ENCODE peak calls at places on chromosomes 12 and 14, in nine cellular contexts. X, N, M, U, B, O, W, F and V are unnamed samples.
A peak's percentile ranks its signal among the peaks of the same experiment; 100 is the strongest.

GRCh38 chr14:103483600-103483999 is 39.0 kb downstream of the CKB start:
- DNase-seq in O (peak; percentile 88), F (no peak), X (no peak), M (no peak), W (no peak), U (no peak), B (no peak), N (peak; percentile 56), V (no peak)

GRCh38 chr12:116465892-116466291 is 93.3 kb upstream of the MAP1LC3B2 start:
- DNase-seq in U (no peak), B (no peak), F (no peak), M (peak; percentile 46), O (no peak), W (no peak), N (no peak), X (no peak), V (no peak)

GRCh38 chr12:49552899-49553298 is 14.1 kb downstream of the KCNH3 start:
- DNase-seq in F (no peak), B (no peak), W (no peak), U (no peak), M (no peak), X (no peak), O (no peak), N (no peak), V (no peak)

GRCh38 chr14:99731536-99732435 is 47.7 kb downstream of the CYP46A1 start:
- DNase-seq in N (no peak), W (no peak), F (no peak), U (peak; percentile 13), O (no peak), B (no peak), X (no peak), M (no peak), V (peak; percentile 44)

GRCh38 chr12:5830121-5830520 is 114.9 kb downstream of the ANO2 start:
- DNase-seq in F (no peak), W (no peak), B (no peak), N (no peak), U (no peak), M (no peak), X (no peak), O (no peak), V (no peak)

GRCh38 chr12:66688836-66689439 is 10.1 kb upstream of the GRIP1 start:
- DNase-seq in B (peak; percentile 27), N (no peak), M (peak; percentile 71), W (peak; percentile 12), X (peak; percentile 18), O (peak; percentile 24), U (peak; percentile 20), F (peak; percentile 3), V (no peak)

GRCh38 chr12:33605776-33606175 is 166.2 kb upstream of the SYT10 start:
- DNase-seq in O (peak; percentile 19), U (no peak), W (no peak), F (no peak), X (no peak), M (peak; percentile 43), B (no peak), N (no peak), V (no peak)

GRCh38 chr12:20283467-20283866 is 84.9 kb upstream of the PDE3A start:
- DNase-seq in X (no peak), O (no peak), M (no peak), W (no peak), F (no peak), B (no peak), N (no peak), U (no peak), V (no peak)

GRCh38 chr12:24407884-24408283 is 458.4 kb upstream of the SOX5 start:
- DNase-seq in M (no peak), B (no peak), U (no peak), N (no peak), O (no peak), W (no peak), F (no peak), X (no peak), V (no peak)

GRCh38 chr12:54147186-54147585 is 41.6 kb downstream of the SMUG1 start:
- DNase-seq in B (no peak), F (no peak), N (no peak), O (no peak), M (no peak), W (no peak), X (no peak), U (no peak), V (no peak)

GRCh38 chr12:120249266-120249874 is 16.2 kb downstream of the PXN start:
- DNase-seq in F (no peak), O (no peak), X (no peak), W (no peak), U (no peak), M (no peak), B (no peak), N (no peak), V (no peak)

GRCh38 chr12:102474438-102475064 is 5.8 kb downstream of the IGF1 start:
- DNase-seq in W (peak; percentile 80), U (no peak), X (no peak), M (peak; percentile 18), B (no peak), N (no peak), O (no peak), F (no peak), V (no peak)

GRCh38 chr12:101924647-101925046 is 47.3 kb downstream of the DRAM1 start:
- DNase-seq in N (no peak), M (peak; percentile 22), O (peak; percentile 48), U (no peak), X (no peak), F (no peak), W (no peak), B (no peak), V (no peak)

GRCh38 chr12:6336079-6336858 is 5.6 kb downstream of the TNFRSF1A start:
- DNase-seq in X (peak; percentile 43), N (peak; percentile 99), U (peak; percentile 97), F (peak; percentile 27), O (peak; percentile 100), B (peak; percentile 61), M (peak; percentile 99), W (peak; percentile 71), V (peak; percentile 92)

GRCh38 chr14:81384900-81385299 is 15.2 kb downstream of the STON2 start:
- DNase-seq in B (no peak), X (no peak), M (no peak), O (peak; percentile 45), F (no peak), W (no peak), N (no peak), U (no peak), V (no peak)

GRCh38 chr12:115914122-115914521 is 363.4 kb downstream of the MED13L start:
- DNase-seq in F (no peak), O (no peak), W (no peak), X (no peak), M (no peak), B (no peak), N (no peak), U (no peak), V (no peak)

GRCh38 chr12:46219892-46220655 is 48.8 kb downstream of the SLC38A1 start:
- DNase-seq in W (no peak), B (peak; percentile 73), M (peak; percentile 32), F (peak; percentile 58), O (peak; percentile 92), N (peak; percentile 35), U (no peak), X (no peak), V (no peak)

GRCh38 chr14:51023964-51024363 is 70.9 kb downstream of the TRIM9 start:
- DNase-seq in O (no peak), N (no peak), X (no peak), M (no peak), B (no peak), F (no peak), W (no peak), U (no peak), V (no peak)

GRCh38 chr14:99737956-99738667 is 54.0 kb downstream of the CYP46A1 start:
- DNase-seq in B (no peak), W (no peak), F (no peak), O (no peak), U (no peak), M (no peak), X (no peak), N (no peak), V (no peak)

GRCh38 chr14:58077621-58078020 is 74.4 kb downstream of the ARMH4 start:
- DNase-seq in U (no peak), M (no peak), O (peak; percentile 35), F (no peak), N (no peak), B (no peak), X (no peak), W (no peak), V (no peak)

GRCh38 chr12:80044694-80045046 is 54.7 kb upstream of the OTOGL start:
- DNase-seq in B (no peak), X (no peak), M (no peak), U (no peak), O (peak; percentile 89), F (no peak), W (no peak), N (peak; percentile 39), V (no peak)

GRCh38 chr12:51341259-51342007 is 5.0 kb downstream of the CELA1 start:
- DNase-seq in X (peak; percentile 19), B (peak; percentile 77), W (peak; percentile 16), F (peak; percentile 64), U (peak; percentile 51), O (peak; percentile 51), N (no peak), M (peak; percentile 78), V (no peak)

GRCh38 chr12:132386926-132387497 is 57.6 kb upstream of the GALNT9 start:
- DNase-seq in X (no peak), W (no peak), M (no peak), U (no peak), O (no peak), N (no peak), F (no peak), B (no peak), V (peak; percentile 16)

GRCh38 chr12:89355243-89356068 is 3.2 kb upstream of the DUSP6 start:
- DNase-seq in X (no peak), U (no peak), N (no peak), F (no peak), O (no peak), B (no peak), M (no peak), W (peak; percentile 42), V (no peak)

GRCh38 chr12:3962661-3963483 is 89.7 kb upstream of the PARP11 start:
- DNase-seq in U (peak; percentile 23), W (no peak), O (no peak), M (no peak), B (peak; percentile 60), N (no peak), X (peak; percentile 57), F (peak; percentile 67), V (peak; percentile 73)

GRCh38 chr12:104136577-104136976 is 1.4 kb downstream of the NFYB start:
- DNase-seq in B (no peak), U (no peak), O (no peak), W (no peak), F (no peak), X (no peak), M (no peak), N (no peak), V (no peak)

GRCh38 chr14:103856105-103856504 is 8.7 kb upstream of the PPP1R13B start:
- DNase-seq in F (no peak), M (no peak), W (no peak), O (no peak), X (no peak), B (no peak), U (no peak), N (no peak), V (no peak)